ENCODE peak calls at places on chromosomes 13 and 19, in nine cellular contexts. R, X, F, K, P, Z, T, S and W are unnamed samples.

GRCh38 chr19:57010541-57010940 is 109.2 kb upstream of the USP29 start:
- DNase-seq in R (no peak), X (no peak), F (no peak), K (no peak), P (no peak), Z (no peak), T (no peak), S (no peak), W (no peak)

GRCh38 chr19:1374250-1374577 is 9.5 kb upstream of the NDUFS7 start:
- DNase-seq in R (no peak), X (no peak), F (no peak), K (no peak), P (no peak), Z (no peak), T (no peak), S (no peak), W (no peak)

GRCh38 chr13:22926176-22927007 is 254.4 kb upstream of the SGCG start:
- DNase-seq in R (no peak), X (peak; percentile 79), F (peak; percentile 70), K (peak; percentile 27), P (no peak), Z (peak; percentile 90), T (no peak), S (peak; percentile 85), W (peak; percentile 92)

GRCh38 chr13:94369862-94370491 is 109.5 kb downstream of the DCT start:
- DNase-seq in R (no peak), X (peak; percentile 18), F (peak; percentile 92), K (no peak), P (no peak), Z (no peak), T (no peak), S (no peak), W (no peak)

GRCh38 chr13:23718916-23719470 is 148.8 kb downstream of the TNFRSF19 start:
- DNase-seq in R (no peak), X (no peak), F (peak; percentile 46), K (no peak), P (no peak), Z (no peak), T (no peak), S (no peak), W (no peak)

GRCh38 chr13:103926118-103926517 is 859.9 kb upstream of the SLC10A2 start:
- DNase-seq in R (no peak), X (no peak), F (no peak), K (no peak), P (no peak), Z (no peak), T (no peak), S (no peak), W (no peak)

GRCh38 chr19:35144600-35145436 is 1.8 kb downstream of the FXYD7 start:
- DNase-seq in R (peak; percentile 85), X (peak; percentile 89), F (no peak), K (peak; percentile 89), P (no peak), Z (peak; percentile 95), T (no peak), S (peak; percentile 87), W (peak; percentile 85)

GRCh38 chr19:1247747-1248453 is 483 bp upstream of the MIDN start:
- DNase-seq in R (no peak), X (peak; percentile 83), F (peak; percentile 62), K (peak; percentile 69), P (peak; percentile 60), Z (peak; percentile 86), T (no peak), S (peak; percentile 75), W (peak; percentile 87)

GRCh38 chr19:8148410-8149231 is 771 bp downstream of the FBN3 start:
- DNase-seq in R (no peak), X (no peak), F (no peak), K (peak; percentile 85), P (peak; percentile 62), Z (peak; percentile 47), T (no peak), S (peak; percentile 94), W (peak; percentile 96)

GRCh38 chr19:53868091-53868891 is 608 bp downstream of the MYADM start:
- DNase-seq in R (no peak), X (peak; percentile 70), F (peak; percentile 52), K (peak; percentile 73), P (peak; percentile 67), Z (peak; percentile 66), T (no peak), S (peak; percentile 66), W (peak; percentile 81)

GRCh38 chr19:52398091-52398461 is 427 bp downstream of the ZNF528 start:
- DNase-seq in R (no peak), X (peak; percentile 21), F (no peak), K (peak; percentile 36), P (peak; percentile 64), Z (no peak), T (no peak), S (no peak), W (peak; percentile 51)

GRCh38 chr13:73399347-73400216 is 340.8 kb downstream of the KLF5 start:
- DNase-seq in R (no peak), X (peak; percentile 81), F (no peak), K (no peak), P (no peak), Z (no peak), T (no peak), S (no peak), W (no peak)

GRCh38 chr13:98975822-98976261 is 2.0 kb downstream of the DOCK9 start:
- DNase-seq in R (no peak), X (no peak), F (no peak), K (peak; percentile 59), P (no peak), Z (peak; percentile 74), T (no peak), S (no peak), W (peak; percentile 85)

GRCh38 chr13:27770809-27771208 is 21.5 kb upstream of the GSX1 start:
- DNase-seq in R (peak; percentile 52), X (peak; percentile 36), F (peak; percentile 11), K (peak; percentile 56), P (peak; percentile 20), Z (peak; percentile 26), T (no peak), S (peak; percentile 61), W (peak; percentile 76)

GRCh38 chr19:44582581-44583265 is 30.6 kb upstream of the IGSF23 start:
- DNase-seq in R (no peak), X (peak; percentile 72), F (peak; percentile 28), K (peak; percentile 53), P (peak; percentile 46), Z (peak; percentile 77), T (no peak), S (peak; percentile 79), W (peak; percentile 93)

GRCh38 chr13:51759240-51759639 is 44.7 kb downstream of the DHRS12 start:
- DNase-seq in R (no peak), X (no peak), F (peak; percentile 54), K (no peak), P (no peak), Z (no peak), T (no peak), S (no peak), W (no peak)

GRCh38 chr19:41327076-41327475 is 17.1 kb downstream of the CCDC97 start:
- DNase-seq in R (no peak), X (no peak), F (no peak), K (no peak), P (no peak), Z (no peak), T (no peak), S (no peak), W (peak; percentile 54)

GRCh38 chr13:43905435-43906031 is 25.8 kb downstream of the LACC1 start:
- DNase-seq in R (no peak), X (peak; percentile 44), F (peak; percentile 85), K (peak; percentile 80), P (peak; percentile 63), Z (peak; percentile 52), T (no peak), S (no peak), W (peak; percentile 63)

GRCh38 chr19:21468791-21469190 is 36.6 kb upstream of the ZNF429 start:
- DNase-seq in R (no peak), X (no peak), F (no peak), K (peak; percentile 6), P (no peak), Z (no peak), T (no peak), S (peak; percentile 57), W (peak; percentile 73)

GRCh38 chr19:21472507-21472906 is 32.9 kb upstream of the ZNF429 start:
- DNase-seq in R (no peak), X (no peak), F (no peak), K (no peak), P (no peak), Z (no peak), T (no peak), S (no peak), W (no peak)

DNA sequence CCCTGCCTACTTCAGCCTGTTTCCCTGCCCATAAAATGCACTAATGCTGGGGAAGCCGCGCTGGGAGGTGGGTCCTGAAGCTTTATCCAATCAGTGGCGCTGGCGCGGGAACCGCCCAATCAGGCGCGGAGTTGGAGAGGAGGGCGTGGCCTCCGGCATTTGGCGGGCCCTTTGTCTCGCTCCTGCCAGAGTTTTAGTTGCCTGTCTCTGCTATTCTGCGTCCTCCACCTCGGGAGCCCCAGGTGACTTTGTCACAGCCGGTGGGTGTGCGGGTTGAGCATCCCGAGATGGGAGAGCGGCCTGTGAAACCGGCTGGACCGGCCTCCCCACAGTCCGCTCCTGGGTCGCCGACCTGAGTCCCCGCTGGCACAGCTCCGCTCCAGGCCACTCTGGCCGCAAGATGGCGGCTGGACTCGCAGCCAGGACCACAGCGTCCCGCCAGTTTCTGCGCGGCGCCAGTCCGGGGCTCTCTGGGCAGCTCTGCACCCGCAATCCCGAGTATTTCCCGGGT is 30.7 kb upstream of the ZNF429 start:
- DNase-seq in R (no peak), X (peak; percentile 77), F (peak; percentile 73), K (peak; percentile 82), P (peak; percentile 90), Z (no peak), T (no peak), S (peak; percentile 95), W (peak; percentile 98)
- TF ChIP-seq CTCF in R (no peak), X (no peak), F (no peak), K (no peak), P (no peak), Z (no peak), T (no peak), S (no peak), W (peak; percentile 19)

GRCh38 chr13:101875717-101876393 is 423.4 kb downstream of the ITGBL1 start:
- DNase-seq in R (no peak), X (no peak), F (peak; percentile 77), K (no peak), P (no peak), Z (no peak), T (no peak), S (no peak), W (no peak)
- H3K4me1 ChIP-seq in R (no peaks in the 10 kb centered on the region), X (no peaks in the 10 kb centered on the region), F (no peaks in the 10 kb centered on the region), K (no peaks in the 10 kb centered on the region), P (peaks cover 2% of the 10 kb centered on the region), Z (no peaks in the 10 kb centered on the region), T (no peaks in the 10 kb centered on the region), S (no peaks in the 10 kb centered on the region), W (no peaks in the 10 kb centered on the region)

DNA sequence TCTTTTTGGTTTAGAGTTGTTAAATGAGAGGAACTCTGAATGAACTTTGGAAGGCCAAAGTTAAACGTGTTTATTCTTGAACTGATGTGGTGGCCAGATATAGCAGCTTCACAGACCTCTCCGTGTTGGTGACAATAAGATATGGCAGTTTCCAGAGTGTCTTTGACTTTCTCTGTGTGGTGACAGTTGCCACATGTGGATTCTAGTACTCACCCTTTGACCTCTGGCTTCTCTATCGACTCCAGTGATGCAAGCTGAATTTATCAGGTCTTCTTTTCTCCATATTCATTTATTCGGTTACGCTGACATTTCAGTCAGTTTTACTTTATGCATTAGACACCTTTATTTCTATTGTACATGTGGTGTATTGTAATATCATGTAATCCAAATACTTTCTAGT is 1469.5 kb downstream of the SLITRK1 start:
- DNase-seq in R (no peak), X (no peak), F (no peak), K (no peak), P (no peak), Z (no peak), T (no peak), S (no peak), W (no peak)
- H3K9ac ChIP-seq in R (no peak overlapping the region), X (no peak overlapping the region), F (no peak overlapping the region), K (no peak overlapping the region), P (no peak overlapping the region), Z (no peak overlapping the region), T (no peak overlapping the region), S (no peak overlapping the region), W (no peak overlapping the region)

GRCh38 chr19:6042776-6043726 is 65.1 kb upstream of the RANBP3 start:
- DNase-seq in R (no peak), X (no peak), F (no peak), K (no peak), P (no peak), Z (no peak), T (no peak), S (no peak), W (no peak)
- TF ChIP-seq CTCF in R (no peak), X (no peak), F (no peak), K (no peak), P (no peak), Z (no peak), T (no peak), S (no peak), W (no peak)